ENCODE peak calls at places on chromosomes 7 and 10, in four cellular contexts. One of them, this sample, is unnamed.

GRCh38 chr10:132259674-132260073 is 48.1 kb downstream of the STK32C start:
- DNase-seq in AG10803: no peak
- DNase-seq in NCI-H446 treated with DMSO at 0.1 percent for 48 hours: no peak
- DNase-seq in stimulated activated naive CD4-positive, alpha-beta T cell: no peak
- DNase-seq in this sample: no peak

GRCh38 chr7:67525588-67525987 is 529.0 kb downstream of the TYW1 start:
- DNase-seq in stimulated activated naive CD4-positive, alpha-beta T cell: no peak
- DNase-seq in AG10803: no peak
- DNase-seq in NCI-H446 treated with DMSO at 0.1 percent for 48 hours: no peak
- DNase-seq in this sample: no peak

GRCh38 chr10:5184987-5185386 is at the start of gene AKR1C8:
- DNase-seq in NCI-H446 treated with DMSO at 0.1 percent for 48 hours: no peak
- DNase-seq in AG10803: no peak
- DNase-seq in stimulated activated naive CD4-positive, alpha-beta T cell: no peak
- DNase-seq in this sample: no peak

GRCh38 chr10:64881257-64881656 is 1360.1 kb downstream of the REEP3 start:
- DNase-seq in stimulated activated naive CD4-positive, alpha-beta T cell: no peak
- DNase-seq in AG10803: no peak
- DNase-seq in NCI-H446 treated with DMSO at 0.1 percent for 48 hours: no peak
- DNase-seq in this sample: no peak

GRCh38 chr10:78937388-78937787 is 131.4 kb upstream of the ZMIZ1 start:
- DNase-seq in stimulated activated naive CD4-positive, alpha-beta T cell: no peak
- DNase-seq in NCI-H446 treated with DMSO at 0.1 percent for 48 hours: no peak
- DNase-seq in AG10803: no peak
- DNase-seq in this sample: no peak

GRCh38 chr7:127717502-127718125 is 65.6 kb downstream of the SND1 start:
- DNase-seq in stimulated activated naive CD4-positive, alpha-beta T cell: no peak
- DNase-seq in NCI-H446 treated with DMSO at 0.1 percent for 48 hours: no peak
- DNase-seq in AG10803: no peak
- DNase-seq in this sample: no peak

GRCh38 chr7:124812764-124813163 is 47.2 kb upstream of the GPR37 start:
- DNase-seq in AG10803: no peak
- DNase-seq in NCI-H446 treated with DMSO at 0.1 percent for 48 hours: no peak
- DNase-seq in stimulated activated naive CD4-positive, alpha-beta T cell: no peak
- DNase-seq in this sample: no peak

GRCh38 chr10:99538287-99538917 is 5.7 kb downstream of the NKX2-3 start:
- DNase-seq in AG10803: no peak
- DNase-seq in stimulated activated naive CD4-positive, alpha-beta T cell: no peak
- DNase-seq in NCI-H446 treated with DMSO at 0.1 percent for 48 hours: no peak
- DNase-seq in this sample: no peak

GRCh38 chr10:91856637-91857036 is 52.6 kb downstream of the FGFBP3 start:
- DNase-seq in NCI-H446 treated with DMSO at 0.1 percent for 48 hours: no peak
- DNase-seq in AG10803: no peak
- DNase-seq in stimulated activated naive CD4-positive, alpha-beta T cell: no peak
- DNase-seq in this sample: no peak